ENCODE peak calls at places on chromosomes 13 and 19, in ten cellular contexts. M is ovary; H is stimulated activated CD4-positive, alpha-beta T cell treated with anti-CD3 and anti-CD28 coated beads, Interleukin-1b, Interleukin-23, amount 100 ng/mL, for 48 hours; D is dorsolateral prefrontal cortex; W is A549; E is PC-3; F is activated CD4-positive, alpha-beta T cell treated with anti-CD3 and anti-CD28 coated beads, Interleukin-2, amount 10 ng/mL, durations not matched to agents 7 days and 5 days; G is HTR-8/SVneo; X is Right ventricle myocardium inferior; K is RPMI7951. L is an unnamed sample.

GRCh38 chr13:65889368-65889767 is 1340.8 kb downstream of the PCDH9 start:
- DNase-seq in E (peak; percentile 10), D (no peak), H (no peak), X (no peak), M (no peak), K (no peak), W (no peak), G (no peak), F (no peak), L (no peak)

GRCh38 chr13:30094015-30094533 is 213.3 kb downstream of the KATNAL1 start:
- DNase-seq in E (no peak), D (no peak), X (no peak), H (no peak), F (no peak), M (no peak), K (no peak), W (no peak), G (no peak), L (no peak)

GRCh38 chr19:4064551-4065260 is 2.0 kb downstream of the ZBTB7A start:
- DNase-seq in M (peak; percentile 81), G (no peak), F (peak; percentile 43), E (no peak), D (peak; percentile 77), X (peak; percentile 81), H (no peak), K (no peak), W (no peak), L (no peak)

GRCh38 chr19:53982056-53982455 is 9.4 kb upstream of the CACNG6 start:
- DNase-seq in F (no peak), E (peak; percentile 23), H (no peak), X (no peak), G (no peak), W (no peak), K (no peak), M (no peak), D (no peak), L (no peak)

GRCh38 chr13:107069107-107069776 is 501.3 kb upstream of the ARGLU1 start:
- DNase-seq in D (no peak), W (no peak), G (no peak), M (no peak), F (no peak), H (no peak), X (no peak), K (no peak), E (peak; percentile 22), L (no peak)

GRCh38 chr13:89361909-89362308 is 1690.7 kb downstream of the SLITRK5 start:
- DNase-seq in E (peak; percentile 41), F (no peak), M (no peak), W (no peak), H (no peak), X (no peak), G (no peak), D (no peak), K (no peak), L (no peak)

GRCh38 chr19:9741476-9742171 is 26.9 kb downstream of the ZNF846 start:
- DNase-seq in G (no peak), X (no peak), M (no peak), E (peak; percentile 90), D (no peak), H (no peak), W (no peak), K (no peak), F (no peak), L (no peak)

GRCh38 chr13:28131646-28132045 is 6.7 kb upstream of the PAN3 start:
- DNase-seq in G (no peak), F (no peak), E (no peak), M (no peak), W (no peak), K (no peak), D (no peak), X (no peak), H (no peak), L (no peak)

GRCh38 chr13:68727165-68727564 is 1380.5 kb upstream of the ATXN8OS start:
- DNase-seq in F (no peak), X (no peak), G (no peak), W (no peak), K (no peak), E (peak; percentile 46), H (no peak), D (no peak), M (no peak), L (no peak)

GRCh38 chr19:31232871-31233270 is 116.4 kb downstream of the TSHZ3 start:
- DNase-seq in D (no peak), G (no peak), E (peak; percentile 10), X (no peak), W (no peak), K (peak; percentile 86), H (no peak), F (no peak), M (no peak), L (no peak)

GRCh38 chr13:102555914-102556553 is 40.8 kb upstream of the TPP2 start:
- DNase-seq in X (no peak), G (peak; percentile 11), W (peak; percentile 15), K (peak; percentile 52), E (peak; percentile 56), F (peak; percentile 27), H (no peak), D (no peak), M (no peak), L (no peak)

GRCh38 chr19:55092423-55093318 is 17.0 kb downstream of the EPS8L1 start:
- DNase-seq in M (no peak), W (no peak), X (no peak), D (no peak), H (no peak), F (no peak), K (no peak), G (no peak), E (no peak), L (no peak)